ENCODE peak calls at places on chromosomes 5 and 9, in six cellular contexts. L is breast epithelium; T is endothelial cell; G is mammary epithelial cell; N is activated T-cell treated with anti-CD3 and anti-CD28 coated beads for 1 hour; J is stimulated activated CD8-positive, alpha-beta memory T cell treated with anti-CD3 and anti-CD28 coated beads, Interleukin-12 subunit alpha, Interleukin-12 subunit beta, amount 100 ng/mL, for 1 hour. O is an unnamed sample.

GRCh38 chr9:13941686-13942085 is 372.3 kb downstream of the NFIB start:
- DNase-seq in T (no peak), J (no peak), N (no peak), G (no peak), L (no peak), O (no peak)

GRCh38 chr5:1887400-1888360 is 5.0 kb upstream of the IRX4 start:
- DNase-seq in L (no peak), G (peak; percentile 6), J (no peak), T (no peak), N (no peak), O (peak; percentile 11)

GRCh38 chr9:78035369-78035993 is 3.9 kb upstream of the GNAQ start:
- DNase-seq in J (peak; percentile 42), T (peak; percentile 59), N (peak; percentile 36), L (peak; percentile 46), G (peak; percentile 61), O (peak; percentile 83)

GRCh38 chr5:64766105-64766504 is 2.4 kb downstream of the SREK1IP1 start:
- DNase-seq in G (peak; percentile 96), L (no peak), T (no peak), J (no peak), N (no peak), O (peak; percentile 99)

GRCh38 chr9:36642817-36643216 is 70.1 kb downstream of the MELK start:
- DNase-seq in L (no peak), T (no peak), G (no peak), J (no peak), N (no peak), O (no peak)

GRCh38 chr5:179342577-179342976 is 2.7 kb downstream of the ADAMTS2 start:
- DNase-seq in G (no peak), T (peak; percentile 47), N (no peak), J (no peak), L (no peak), O (no peak)

GRCh38 chr9:438066-438465 is 223.4 kb downstream of the DOCK8 start:
- DNase-seq in J (no peak), N (no peak), L (no peak), G (no peak), T (no peak), O (peak; percentile 16)

GRCh38 chr5:126527892-126528291 is 67.1 kb downstream of the ALDH7A1 start:
- DNase-seq in L (no peak), G (peak; percentile 34), N (no peak), J (no peak), T (no peak), O (peak; percentile 40)

GRCh38 chr5:172713113-172713808 is 57.7 kb downstream of the DUSP1 start:
- DNase-seq in N (peak; percentile 76), L (no peak), J (peak; percentile 68), T (peak; percentile 79), G (no peak), O (no peak)